ENCODE peak calls at places on chromosome 5, in eight cellular contexts. L, D, I, X, B, M, W and F are unnamed samples.

GRCh38 chr5:143014017-143014651 is 244.0 kb downstream of the ARHGAP26 start:
- DNase-seq in W (no peak), B (peak), L (peak), D (no peak), X (no peak), I (no peak), M (peak), F (no peak)

GRCh38 chr5:7763621-7764072 is 87.3 kb downstream of the CFAP90 start:
- DNase-seq in M (no peak), B (no peak), L (no peak), X (no peak), W (no peak), D (no peak), I (no peak), F (no peak)

GRCh38 chr5:115816226-115817042 is at the start of gene CDO1:
- DNase-seq in I (peak), M (peak), L (no peak), B (no peak), X (peak), D (no peak), W (no peak), F (no peak)

GRCh38 chr5:126971455-126972019 is 58.8 kb downstream of the MARCHF3 start:
- DNase-seq in X (no peak), M (no peak), B (no peak), L (peak), W (no peak), I (no peak), D (no peak), F (no peak)

GRCh38 chr5:43193171-43193951 is 1.3 kb downstream of the NIM1K start:
- DNase-seq in B (peak), I (peak), D (peak), M (peak), L (peak), X (peak), W (peak), F (peak)

GRCh38 chr5:116305899-116306298 is 221.1 kb downstream of the COMMD10 start:
- DNase-seq in D (no peak), M (no peak), X (no peak), L (no peak), I (no peak), B (no peak), W (no peak), F (no peak)

GRCh38 chr5:107208867-107209266 is 461.9 kb downstream of the EFNA5 start:
- DNase-seq in M (no peak), D (no peak), L (no peak), W (no peak), B (no peak), I (no peak), X (no peak), F (no peak)

GRCh38 chr5:91245871-91246270 is 137.2 kb downstream of the ARRDC3 start:
- DNase-seq in W (no peak), L (no peak), M (no peak), X (no peak), I (no peak), B (no peak), D (no peak), F (no peak)

GRCh38 chr5:153489611-153490010 is 859 bp upstream of the GRIA1 start:
- DNase-seq in X (no peak), M (peak), B (peak), D (no peak), W (no peak), I (no peak), L (no peak), F (no peak)

GRCh38 chr5:61052870-61053269 is 107.9 kb downstream of the NDUFAF2 start:
- DNase-seq in W (peak), I (peak), B (peak), D (peak), X (peak), M (peak), L (no peak), F (peak)

GRCh38 chr5:163914911-163915310 is 409.5 kb downstream of the MAT2B start:
- DNase-seq in I (no peak), W (no peak), L (peak), X (no peak), M (no peak), D (no peak), B (no peak), F (no peak)

GRCh38 chr5:93622240-93622885 is 39.3 kb downstream of the NR2F1 start:
- DNase-seq in L (peak), W (no peak), X (peak), I (peak), B (peak), D (no peak), M (peak), F (peak)

GRCh38 chr5:157486861-157487260 is 26.8 kb downstream of the NIPAL4 start:
- DNase-seq in W (no peak), M (no peak), D (no peak), L (no peak), B (no peak), X (no peak), I (no peak), F (no peak)

GRCh38 chr5:5252106-5252505 is 112.0 kb downstream of the ADAMTS16 start:
- DNase-seq in I (no peak), M (no peak), W (no peak), D (no peak), B (no peak), X (no peak), L (no peak), F (no peak)

GRCh38 chr5:173868096-173868879 is 19.9 kb upstream of the CPEB4 start:
- DNase-seq in D (peak), M (peak), B (peak), W (no peak), X (peak), L (peak), I (peak), F (no peak)

GRCh38 chr5:143871672-143872071 is 59.7 kb downstream of the HMHB1 start:
- DNase-seq in B (no peak), L (no peak), M (no peak), W (no peak), X (no peak), I (no peak), D (no peak), F (no peak)

GRCh38 chr5:74251106-74252032 is 389.2 kb downstream of the ENC1 start:
- DNase-seq in I (peak), M (peak), B (peak), D (peak), W (peak), X (peak), L (peak), F (peak)

GRCh38 chr5:149383399-149383798 is 4.3 kb upstream of the IL17B start:
- DNase-seq in I (no peak), L (no peak), M (no peak), X (no peak), D (no peak), W (no peak), B (no peak), F (no peak)

GRCh38 chr5:68137451-68138190 is 77.9 kb upstream of the PIK3R1 start:
- DNase-seq in D (no peak), W (peak), I (no peak), X (peak), B (no peak), L (no peak), M (peak), F (no peak)

GRCh38 chr5:53429706-53430105 is 50.7 kb upstream of the FST start:
- DNase-seq in B (peak), D (no peak), M (peak), W (no peak), L (no peak), X (peak), I (peak), F (no peak)

GRCh38 chr5:170151105-170151831 is 45.6 kb downstream of the FOXI1 start:
- DNase-seq in M (peak), W (peak), X (peak), L (no peak), I (peak), D (peak), B (peak), F (peak)

DNA sequence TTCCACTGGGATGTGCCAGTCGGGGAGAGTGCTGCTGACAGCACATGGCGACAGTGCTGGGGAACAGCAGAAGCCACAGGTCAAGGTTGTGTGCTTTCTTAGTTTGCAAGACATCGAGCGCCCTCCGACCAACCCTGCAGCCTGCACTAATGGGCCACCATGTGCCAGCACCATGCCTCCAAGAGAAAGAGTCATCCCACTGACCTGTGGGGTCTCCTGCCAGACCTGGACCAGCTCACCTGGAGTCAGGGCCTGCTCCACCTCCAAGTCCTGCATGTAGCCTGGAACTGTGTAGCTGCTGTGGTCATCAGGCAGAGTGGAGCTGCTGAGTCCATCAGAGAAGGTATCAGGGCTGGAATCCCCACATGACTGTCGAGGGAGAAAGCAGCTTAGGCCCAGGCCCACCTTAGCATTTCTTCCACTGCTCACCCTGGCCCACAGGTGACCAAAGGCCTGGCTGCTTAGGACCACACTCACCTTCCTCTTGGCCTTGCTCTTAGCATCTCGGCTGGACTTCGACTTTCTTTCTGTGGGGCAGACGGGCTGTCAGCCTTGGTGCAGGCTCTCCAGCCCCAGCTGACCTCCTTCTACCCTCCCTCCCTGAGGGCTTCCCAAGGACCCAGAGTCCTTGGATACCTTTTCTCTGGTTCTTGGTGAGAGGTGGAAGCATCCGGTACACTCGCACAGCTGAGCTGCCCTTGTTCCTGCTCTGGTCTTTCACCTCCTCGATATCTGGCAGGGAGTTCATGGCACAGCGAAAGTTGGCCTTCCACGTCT is 4.1 kb downstream of the IRF1 start:
- DNase-seq in X (no peak), D (no peak), L (no peak), I (no peak), M (no peak), W (no peak), B (no peak), F (no peak)
- H3K4me3 ChIP-seq in X (no peak), D (no peak), L (peak), I (no peak), M (no peak), W (no peak), B (no peak), F (no peak)

GRCh38 chr5:171310334-171310815 is 1.3 kb downstream of the TLX3 start:
- DNase-seq in X (no peak), L (no peak), B (no peak), W (no peak), D (no peak), M (no peak), I (no peak), F (no peak)

GRCh38 chr5:171313481-171314206 is 4.6 kb downstream of the TLX3 start:
- DNase-seq in D (no peak), I (no peak), B (no peak), W (no peak), X (no peak), L (no peak), M (no peak), F (no peak)

GRCh38 chr5:171310816-171311697 is 2.0 kb downstream of the TLX3 start:
- DNase-seq in I (no peak), M (no peak), X (peak), D (no peak), B (peak), W (no peak), L (no peak), F (no peak)

GRCh38 chr5:171312129-171312819 is 3.2 kb downstream of the TLX3 start:
- DNase-seq in M (no peak), L (no peak), I (no peak), D (no peak), B (no peak), X (peak), W (no peak), F (no peak)

DNA sequence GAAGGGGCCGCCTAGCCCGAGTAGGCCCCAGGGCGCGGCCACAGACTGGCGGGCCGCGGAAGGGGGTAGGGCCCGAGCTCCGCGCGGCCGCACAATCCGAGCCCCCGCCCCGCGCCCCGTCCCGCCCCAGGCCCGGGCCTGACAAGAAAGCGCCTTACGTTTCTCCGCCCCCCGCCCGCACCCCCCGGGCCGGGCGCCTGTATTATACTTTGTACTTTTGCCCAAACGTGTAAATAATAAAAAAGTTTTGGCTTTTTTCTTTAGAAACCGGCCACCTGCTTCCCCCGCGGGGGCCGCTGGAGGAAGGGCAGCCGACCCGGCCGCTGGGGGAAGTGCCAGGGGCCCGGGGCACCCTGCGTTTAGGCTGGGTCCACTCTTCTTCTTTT is 2.6 kb downstream of the TLX3 start:
- DNase-seq in I (no peak), X (no peak), B (no peak), W (no peak), M (no peak), L (no peak), D (no peak), F (no peak)
- H3K4me3 ChIP-seq in I (no peak), X (no peak), B (peak), W (no peak), M (no peak), L (no peak), D (no peak), F (no peak)

GRCh38 chr5:80216753-80217596 is 38.9 kb downstream of the SERINC5 start:
- DNase-seq in X (no peak), I (no peak), D (no peak), B (no peak), L (no peak), W (no peak), M (no peak), F (no peak)
- H3K4me3 ChIP-seq in X (no peak), I (no peak), D (no peak), B (no peak), L (no peak), W (no peak), M (no peak), F (no peak)

GRCh38 chr5:150411245-150411979 is 1.3 kb downstream of the CD74 start:
- DNase-seq in X (no peak), B (no peak), L (peak), W (no peak), D (no peak), I (peak), M (no peak), F (no peak)

GRCh38 chr5:150409638-150410523 is 2.8 kb downstream of the CD74 start:
- DNase-seq in D (peak), W (no peak), X (peak), I (peak), M (peak), B (peak), L (peak), F (peak)

GRCh38 chr5:150412319-150413175 is at the start of gene CD74:
- DNase-seq in D (peak), L (peak), B (peak), M (no peak), I (peak), X (peak), W (no peak), F (peak)

GRCh38 chr5:150413176-150413901 is 629 bp upstream of the CD74 start:
- DNase-seq in X (no peak), D (no peak), W (no peak), M (no peak), B (no peak), L (no peak), I (no peak), F (no peak)

GRCh38 chr5:150410524-150411244 is 2.0 kb downstream of the CD74 start:
- DNase-seq in X (peak), B (peak), D (peak), I (peak), M (peak), W (no peak), L (peak), F (no peak)
- H3K4me3 ChIP-seq in X (no peak), B (no peak), D (no peak), I (no peak), M (no peak), W (no peak), L (no peak), F (no peak)

GRCh38 chr5:94793816-94794198 is 175.3 kb downstream of the SLF1 start:
- DNase-seq in B (peak), W (no peak), I (peak), X (no peak), D (no peak), M (peak), L (peak), F (no peak)

GRCh38 chr5:94788527-94788926 is 170.1 kb downstream of the SLF1 start:
- DNase-seq in W (no peak), I (no peak), B (no peak), L (no peak), X (no peak), M (no peak), D (no peak), F (no peak)

GRCh38 chr5:94791787-94792186 is 173.3 kb downstream of the SLF1 start:
- DNase-seq in B (no peak), M (no peak), I (no peak), L (no peak), W (no peak), D (no peak), X (no peak), F (no peak)

DNA sequence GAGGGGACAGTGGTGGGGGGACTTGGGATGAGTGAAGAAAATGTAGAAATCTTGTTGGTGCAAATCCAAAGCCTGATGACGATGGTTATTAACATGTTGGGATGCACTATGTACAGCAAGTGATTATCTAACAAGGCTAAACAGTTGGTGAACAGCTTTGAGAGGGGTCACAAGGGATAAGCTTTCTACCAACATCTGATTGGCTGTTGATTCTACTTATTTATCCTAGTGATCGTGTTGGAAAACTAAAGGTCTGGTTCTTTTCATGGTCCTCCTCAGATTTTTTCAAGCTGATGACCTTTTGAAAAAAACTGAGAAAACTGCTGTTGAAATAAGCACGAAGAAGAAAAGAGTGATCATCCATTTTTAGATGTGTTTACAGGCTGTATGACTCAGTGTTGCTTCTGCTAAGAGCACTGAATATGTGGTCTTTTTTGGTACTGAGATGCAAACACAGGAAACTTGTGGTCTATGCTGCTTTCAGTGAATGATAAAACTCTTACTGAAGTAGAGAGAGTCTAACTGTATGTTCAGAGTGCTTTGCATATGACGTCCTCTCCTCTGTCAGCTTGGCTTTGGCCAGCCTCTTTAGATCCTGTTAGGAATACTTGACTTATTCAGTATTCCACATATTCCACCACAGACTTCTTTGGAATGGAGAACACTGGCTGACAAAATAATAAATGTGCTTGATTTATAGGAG is 174.8 kb downstream of the SLF1 start:
- DNase-seq in W (peak), X (peak), B (peak), L (peak), I (peak), D (peak), M (peak), F (no peak)
- H3K4me3 ChIP-seq in W (no peak), X (no peak), B (no peak), L (no peak), I (no peak), D (no peak), M (no peak), F (no peak)

GRCh38 chr5:44511596-44511995 is 122.4 kb upstream of the FGF10 start:
- DNase-seq in W (no peak), B (no peak), D (no peak), M (no peak), L (no peak), I (no peak), X (no peak), F (no peak)
- H3K4me3 ChIP-seq in W (no peak), B (no peak), D (no peak), M (no peak), L (no peak), I (no peak), X (no peak), F (no peak)

DNA sequence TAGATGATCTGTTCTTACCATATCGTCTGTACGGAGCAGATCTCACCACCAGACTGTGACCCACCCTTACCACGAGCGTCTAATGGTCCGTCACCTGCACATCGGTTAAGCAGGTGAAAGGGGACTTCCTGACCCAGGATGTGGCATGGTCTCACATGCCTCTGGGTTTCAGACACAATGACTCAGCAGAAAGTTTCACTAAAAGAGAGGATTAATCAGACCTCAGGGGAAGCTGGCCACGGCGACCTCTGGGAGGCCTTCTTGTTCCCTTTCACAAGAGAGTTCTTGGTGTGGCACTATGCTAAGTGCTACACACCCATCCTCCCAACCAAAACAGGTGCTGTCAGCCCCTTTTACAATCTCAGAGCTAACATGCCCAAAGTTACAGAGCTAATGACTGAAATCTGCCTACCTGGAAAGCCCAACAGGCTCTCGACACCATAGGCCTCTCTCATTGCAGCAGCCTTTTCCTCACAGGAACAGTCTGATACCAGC is 41.6 kb downstream of the ADAMTS12 start:
- DNase-seq in L (peak), W (no peak), X (peak), D (peak), B (peak), M (peak), I (peak), F (peak)
- H3K4me3 ChIP-seq in L (no peak), W (no peak), X (no peak), D (no peak), B (peak), M (peak), I (no peak), F (no peak)

DNA sequence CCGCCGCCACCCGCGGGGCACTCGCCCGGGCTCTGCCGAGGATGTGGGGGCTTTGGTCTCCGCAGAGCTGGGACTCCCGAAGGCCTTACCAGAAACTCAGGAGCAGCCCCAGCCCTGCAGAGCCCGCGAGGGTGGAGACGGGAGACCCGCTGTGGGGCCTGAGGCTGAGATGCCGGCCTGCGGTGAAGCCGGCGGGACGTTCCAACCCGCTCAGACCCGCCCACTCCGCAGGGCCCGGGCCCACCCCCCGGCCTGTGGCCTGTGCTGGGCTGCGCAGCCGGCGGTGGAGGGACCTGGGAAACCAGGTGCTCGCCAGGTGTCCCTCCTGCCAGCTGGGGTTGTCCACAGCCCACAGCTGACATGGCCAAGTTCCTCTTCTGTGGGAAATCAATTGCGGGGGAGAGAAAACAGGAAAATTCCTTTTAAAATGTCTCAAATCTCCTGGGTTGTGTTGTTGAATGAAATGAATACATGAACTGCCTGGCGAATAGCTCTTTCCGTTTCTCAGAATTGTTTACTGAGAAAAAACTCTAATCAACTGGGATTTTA is 48.9 kb upstream of the IRX4 start:
- DNase-seq in B (no peak), M (no peak), X (no peak), W (no peak), D (no peak), I (no peak), L (no peak), F (no peak)
- H3K4me3 ChIP-seq in B (no peak), M (no peak), X (no peak), W (no peak), D (peak), I (no peak), L (no peak), F (no peak)

GRCh38 chr5:151082274-151082902 is 1.6 kb upstream of the TNIP1 start:
- DNase-seq in L (peak), M (no peak), X (no peak), W (no peak), I (no peak), B (peak), D (no peak), F (no peak)
- H3K4me3 ChIP-seq in L (peak), M (no peak), X (no peak), W (peak), I (no peak), B (peak), D (no peak), F (peak)